ENCODE peak calls at places on chromosomes 12 and 14, in four cellular contexts. R is HTR-8/SVneo, O is dermis blood vessel endothelial cell, K is cerebellar nuclear complex. G is an unnamed sample.

GRCh38 chr12:47075192-47076084 is 4.0 kb upstream of the PCED1B start:
- DNase-seq in R (no peak), O (no peak), K (no peak), G (no peak)

GRCh38 chr12:12018454-12018853 is 52.3 kb upstream of the BCL2L14 start:
- DNase-seq in R (no peak), O (no peak), K (no peak), G (no peak)

GRCh38 chr14:62505045-62505444 is 540.2 kb downstream of the KCNH5 start:
- DNase-seq in R (no peak), O (no peak), K (no peak), G (no peak)

GRCh38 chr14:34331728-34332623 is 130.1 kb downstream of the SPTSSA start:
- DNase-seq in R (peak), O (peak), K (no peak), G (peak)

GRCh38 chr14:25090716-25091454 is 40.9 kb upstream of the STXBP6 start:
- DNase-seq in R (peak), O (no peak), K (no peak), G (peak)

GRCh38 chr12:44015333-44015941 is 179.6 kb downstream of the TMEM117 start:
- DNase-seq in R (peak), O (peak), K (no peak), G (no peak)

GRCh38 chr14:61368061-61368710 is 46.8 kb downstream of the PRKCH start:
- DNase-seq in R (no peak), O (no peak), K (no peak), G (no peak)

GRCh38 chr12:4176168-4176567 is 97.4 kb upstream of the CCND2 start:
- DNase-seq in R (no peak), O (no peak), K (no peak), G (no peak)

GRCh38 chr12:117236456-117237001 is 46.3 kb upstream of the FBXO21 start:
- DNase-seq in R (peak), O (peak), K (no peak), G (peak)

GRCh38 chr12:110249716-110250225 is 31.3 kb upstream of the ATP2A2 start:
- DNase-seq in R (no peak), O (no peak), K (no peak), G (peak)

GRCh38 chr12:14577344-14577743 is 9.7 kb upstream of the PLBD1 start:
- DNase-seq in R (no peak), O (no peak), K (no peak), G (no peak)

GRCh38 chr12:47798481-47798948 is 21.2 kb downstream of the HDAC7 start:
- DNase-seq in R (no peak), O (no peak), K (no peak), G (no peak)

GRCh38 chr12:102144221-102144620 is 24.2 kb downstream of the PARPBP start:
- DNase-seq in R (no peak), O (no peak), K (no peak), G (no peak)

GRCh38 chr14:56846970-56847928 is 37.0 kb upstream of the OTX2 start:
- DNase-seq in R (no peak), O (no peak), K (no peak), G (no peak)

GRCh38 chr12:114669501-114670256 is 14.3 kb downstream of the TBX3 start:
- DNase-seq in R (no peak), O (no peak), K (no peak), G (no peak)

GRCh38 chr12:57063991-57064725 is 14.2 kb upstream of the MYO1A start:
- DNase-seq in R (no peak), O (peak), K (no peak), G (no peak)

GRCh38 chr14:24411468-24412454 is 13.0 kb downstream of the NYNRIN start:
- DNase-seq in R (no peak), O (peak), K (no peak), G (no peak)

GRCh38 chr12:68781728-68782127 is 26.2 kb upstream of the MDM2 start:
- DNase-seq in R (no peak), O (no peak), K (no peak), G (no peak)

GRCh38 chr14:59343585-59343984 is 121.6 kb downstream of the GPR135 start:
- DNase-seq in R (no peak), O (no peak), K (peak), G (no peak)

GRCh38 chr12:15558915-15559528 is 230.2 kb downstream of the EPS8 start:
- DNase-seq in R (no peak), O (no peak), K (no peak), G (no peak)

GRCh38 chr14:28321475-28322244 is 444.9 kb upstream of the FOXG1 start:
- DNase-seq in R (no peak), O (no peak), K (no peak), G (no peak)

GRCh38 chr12:3492868-3493224 is 1.8 kb downstream of the PRMT8 start:
- DNase-seq in R (no peak), O (no peak), K (no peak), G (no peak)

GRCh38 chr12:3967556-3968160 is 94.5 kb upstream of the PARP11 start:
- DNase-seq in R (no peak), O (no peak), K (no peak), G (no peak)

GRCh38 chr12:58915634-58916033 is 4.7 kb downstream of the LRIG3 start:
- DNase-seq in R (no peak), O (peak), K (no peak), G (peak)

GRCh38 chr12:47725893-47726292 is 603 bp upstream of the ENDOU start:
- DNase-seq in R (no peak), O (no peak), K (no peak), G (no peak)

GRCh38 chr14:58362798-58363412 is 32.8 kb upstream of the TOMM20L start:
- DNase-seq in R (peak), O (peak), K (no peak), G (no peak)

GRCh38 chr12:21614510-21614909 is 9.9 kb upstream of the GYS2 start:
- DNase-seq in R (no peak), O (no peak), K (no peak), G (no peak)

GRCh38 chr12:6553051-6553868 is 2.6 kb downstream of the IFFO1 start:
- DNase-seq in R (no peak), O (peak), K (no peak), G (no peak)

GRCh38 chr14:50396636-50397460 is at the start of gene CDKL1:
- DNase-seq in R (peak), O (peak), K (no peak), G (peak)

GRCh38 chr12:93662961-93663728 is 14.0 kb upstream of the CRADD start:
- DNase-seq in R (no peak), O (no peak), K (no peak), G (no peak)

GRCh38 chr12:41345071-41345470 is 157.0 kb downstream of the PDZRN4 start:
- DNase-seq in R (no peak), O (no peak), K (no peak), G (no peak)

G was measured in left colon.